ENCODE peak calls at places on chromosomes 6 and 20, in six cellular contexts. W, M, V, F, U and X are unnamed samples.

GRCh38 chr6:152334555-152334954 is 302.6 kb downstream of the SYNE1 start:
- DNase-seq in W (no peak), F (no peak), V (no peak), U (no peak), M (no peak), X (no peak)

GRCh38 chr6:28597217-28597835 is 71.6 kb downstream of the GPX5 start:
- DNase-seq in W (peak), M (peak), U (no peak), F (no peak), V (peak), X (peak)

GRCh38 chr6:6834356-6835342 is 246.1 kb downstream of the LY86 start:
- DNase-seq in U (no peak), W (no peak), F (no peak), V (no peak), M (no peak), X (no peak)

GRCh38 chr20:53714524-53714923 is 120.9 kb upstream of the ZNF217 start:
- DNase-seq in M (no peak), V (no peak), W (no peak), U (no peak), F (no peak), X (no peak)

GRCh38 chr6:5744497-5744896 is 262.2 kb downstream of the NRN1 start:
- DNase-seq in F (no peak), V (no peak), M (no peak), U (no peak), W (no peak), X (no peak)

GRCh38 chr6:135655055-135655454 is 157.5 kb upstream of the AHI1 start:
- DNase-seq in W (no peak), U (no peak), F (no peak), V (peak), M (no peak), X (no peak)

GRCh38 chr20:54345301-54345724 is 130.1 kb upstream of the DOK5 start:
- DNase-seq in V (peak), F (peak), U (no peak), W (peak), M (no peak), X (no peak)

GRCh38 chr6:170393807-170394399 is 87.3 kb downstream of the FAM120B start:
- DNase-seq in U (no peak), W (no peak), V (peak), M (no peak), F (no peak), X (no peak)

GRCh38 chr6:7528565-7528964 is 12.9 kb upstream of the DSP start:
- DNase-seq in M (no peak), U (no peak), W (no peak), F (no peak), V (peak), X (no peak)

GRCh38 chr6:37083243-37084138 is 78.0 kb downstream of the FGD2 start:
- DNase-seq in M (no peak), W (no peak), F (no peak), V (peak), U (peak), X (peak)

GRCh38 chr20:20213722-20214121 is 154.2 kb upstream of the INSM1 start:
- DNase-seq in M (no peak), U (no peak), F (no peak), V (no peak), W (no peak), X (no peak)

GRCh38 chr20:20216941-20217340 is 151.0 kb upstream of the INSM1 start:
- DNase-seq in W (no peak), M (no peak), V (no peak), F (no peak), U (no peak), X (no peak)

GRCh38 chr20:20215976-20216727 is 151.8 kb upstream of the INSM1 start:
- DNase-seq in V (no peak), M (no peak), U (no peak), W (no peak), F (no peak), X (no peak)

GRCh38 chr20:20212675-20213096 is 155.2 kb upstream of the INSM1 start:
- DNase-seq in M (no peak), W (no peak), V (no peak), F (no peak), U (no peak), X (no peak)

DNA sequence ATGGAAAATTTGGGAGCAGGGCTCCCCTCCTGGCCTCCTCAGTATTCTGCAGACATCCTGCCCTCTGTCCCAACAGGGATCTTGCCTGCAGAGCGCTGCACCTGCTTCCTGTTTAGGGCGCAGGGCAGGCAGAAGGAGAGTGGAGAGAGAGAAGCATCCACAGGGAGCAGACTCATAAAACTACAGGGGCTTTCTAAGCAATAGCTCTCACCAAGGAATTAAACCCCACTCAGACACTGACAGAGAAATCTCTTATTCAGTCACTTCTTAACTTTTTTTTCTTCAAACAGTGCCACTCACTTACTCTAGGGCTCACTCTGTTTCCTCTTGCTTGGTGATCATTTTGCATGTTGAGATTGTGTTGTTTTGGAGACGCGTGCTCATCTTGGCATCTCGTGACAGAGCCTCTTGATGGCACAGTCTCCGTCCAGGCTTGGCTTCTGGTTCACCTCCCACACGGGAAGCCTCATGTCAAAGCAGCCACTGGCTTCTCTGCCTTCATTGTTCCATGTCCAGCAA is 153.1 kb upstream of the INSM1 start:
- DNase-seq in W (no peak), M (no peak), U (no peak), F (no peak), V (no peak), X (no peak)
- TF ChIP-seq BHLHE40 in W (no peak), M (no peak), U (no peak), F (no peak), V (no peak), X (no peak)

DNA sequence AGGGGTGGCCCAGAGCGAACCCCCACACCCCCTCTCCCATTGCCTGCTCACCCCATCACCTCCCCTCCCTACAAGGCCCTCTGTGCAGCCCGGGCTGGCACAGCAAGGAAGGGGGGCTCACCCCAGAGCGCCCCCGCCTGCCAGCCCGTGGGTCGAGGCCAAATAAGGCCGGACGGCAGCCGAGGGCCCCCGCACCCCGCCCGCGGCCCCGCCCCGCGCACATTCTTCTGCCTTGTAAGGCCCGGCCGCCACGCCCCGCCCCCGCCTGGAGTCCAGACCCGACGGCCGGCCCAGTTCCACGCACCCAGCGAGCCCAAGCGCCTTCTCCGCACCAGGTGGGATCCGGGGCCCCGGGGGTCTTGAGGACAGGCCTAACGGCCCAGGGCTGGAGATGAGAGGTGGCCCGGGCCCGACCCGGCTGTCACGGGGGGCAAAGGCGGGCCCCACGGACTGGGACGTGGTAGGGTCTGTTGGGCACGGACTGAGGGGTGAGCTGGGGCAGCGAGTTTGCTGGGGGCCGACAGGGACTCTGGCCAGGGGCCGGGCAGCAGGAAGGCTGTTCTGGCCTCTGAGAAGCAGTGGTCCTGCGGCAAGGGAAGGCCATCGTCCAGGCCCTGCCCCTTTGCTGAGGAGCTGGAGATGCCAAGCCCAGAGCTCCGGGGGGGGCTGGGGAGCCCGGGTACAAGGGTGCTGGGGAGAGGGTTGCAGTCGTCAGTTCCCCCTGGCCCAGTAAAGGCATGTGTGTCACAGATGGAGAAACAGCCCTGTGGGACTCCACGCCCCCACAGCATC is at the start of gene MYL9:
- DNase-seq in M (no peak), W (no peak), V (peak), U (peak), F (no peak), X (no peak)
- TF ChIP-seq BHLHE40 in M (no peak), W (no peak), V (no peak), U (no peak), F (no peak), X (no peak)

GRCh38 chr20:59932616-59933295 is 681 bp downstream of the SYCP2 start:
- DNase-seq in U (no peak), W (no peak), F (no peak), V (no peak), M (no peak), X (no peak)

GRCh38 chr20:59935457-59936185 is 2.2 kb upstream of the SYCP2 start:
- DNase-seq in F (no peak), U (no peak), V (no peak), M (no peak), W (no peak), X (no peak)

GRCh38 chr20:59933296-59933848 is at the start of gene SYCP2:
- DNase-seq in M (no peak), V (no peak), U (peak), F (no peak), W (peak), X (no peak)

GRCh38 chr20:59931511-59932312 is 1.7 kb downstream of the SYCP2 start:
- DNase-seq in M (no peak), F (no peak), U (no peak), W (no peak), V (no peak), X (no peak)

GRCh38 chr20:59933849-59934585 is 580 bp upstream of the SYCP2 start:
- DNase-seq in V (peak), F (no peak), W (peak), M (peak), U (peak), X (peak)
- TF ChIP-seq BHLHE40 in V (no peak), F (no peak), W (no peak), M (no peak), U (peak), X (no peak)

DNA sequence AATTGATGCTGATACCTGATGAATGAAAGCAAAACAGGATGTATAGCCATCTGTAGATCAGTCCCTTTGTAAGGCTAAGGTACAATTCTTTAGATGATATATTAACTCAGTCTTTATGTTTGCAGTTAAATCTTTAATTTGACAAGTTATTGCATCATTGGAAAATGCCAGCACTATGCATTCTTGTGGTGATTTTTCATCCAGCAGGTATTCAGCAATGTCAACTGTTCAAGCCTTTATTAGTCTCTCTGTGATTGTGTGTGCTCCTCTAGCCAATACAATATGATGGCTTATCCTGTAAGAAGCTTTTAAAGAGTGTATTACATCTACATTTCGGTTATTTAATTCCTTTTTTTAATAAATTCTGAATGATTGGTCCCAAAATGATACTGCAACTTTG is 34.3 kb downstream of the HLA-DMB start:
- DNase-seq in W (no peak), V (peak), M (no peak), F (no peak), U (no peak), X (no peak)
- TF ChIP-seq BHLHE40 in W (no peak), V (no peak), M (no peak), F (no peak), U (no peak), X (no peak)

GRCh38 chr6:149230729-149231434 is 86.6 kb upstream of the TAB2 start:
- DNase-seq in M (no peak), U (no peak), W (no peak), F (no peak), V (no peak), X (no peak)

GRCh38 chr6:149235130-149235561 is 82.4 kb upstream of the TAB2 start:
- DNase-seq in M (peak), W (peak), U (no peak), V (peak), F (peak), X (peak)

GRCh38 chr6:149234051-149234962 is 83.2 kb upstream of the TAB2 start:
- DNase-seq in W (no peak), F (no peak), U (no peak), M (no peak), V (peak), X (no peak)

GRCh38 chr6:149231786-149232185 is 85.7 kb upstream of the TAB2 start:
- DNase-seq in F (no peak), U (no peak), W (no peak), M (no peak), V (peak), X (no peak)

GRCh38 chr6:149233056-149233715 is 84.3 kb upstream of the TAB2 start:
- DNase-seq in W (peak), M (peak), V (peak), U (peak), F (no peak), X (peak)
- TF ChIP-seq BHLHE40 in W (no peak), M (no peak), V (peak), U (no peak), F (no peak), X (no peak)

GRCh38 chr6:143125896-143126573 is 65.3 kb downstream of the AIG1 start:
- DNase-seq in U (no peak), F (no peak), V (no peak), M (peak), W (no peak), X (no peak)
- TF ChIP-seq BHLHE40 in U (no peak), F (no peak), V (no peak), M (no peak), W (no peak), X (no peak)

GRCh38 chr6:76817429-76817828 is 645.9 kb downstream of the HTR1B start:
- DNase-seq in V (no peak), F (no peak), U (no peak), M (no peak), W (no peak), X (no peak)
- TF ChIP-seq BHLHE40 in V (no peak), F (no peak), U (no peak), M (no peak), W (no peak), X (no peak)

DNA sequence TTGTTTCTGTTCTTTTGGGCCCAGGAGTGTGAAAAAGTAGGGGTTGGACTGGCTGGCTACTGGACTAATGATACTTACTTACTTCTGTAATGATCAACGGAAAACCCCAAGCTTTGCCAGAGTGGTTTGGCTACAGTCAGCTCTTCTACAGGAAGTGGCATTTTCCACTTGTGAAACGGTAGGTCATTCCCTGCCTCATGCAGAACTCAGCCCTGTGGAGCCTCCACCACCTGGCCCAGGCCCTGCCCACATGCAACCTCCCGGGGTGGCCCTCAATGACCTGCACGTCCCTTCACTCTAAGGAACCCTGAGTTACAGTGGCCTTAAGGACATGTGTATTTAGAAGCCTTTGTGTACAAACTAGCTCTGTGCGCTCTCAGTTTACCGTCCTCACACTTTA is 140.4 kb downstream of the DTNBP1 start:
- DNase-seq in F (no peak), W (no peak), U (no peak), V (no peak), M (no peak), X (no peak)
- TF ChIP-seq BHLHE40 in F (no peak), W (no peak), U (no peak), V (no peak), M (no peak), X (no peak)